ENCODE peak calls at places on chromosomes 3 and 15, in four cellular contexts. Y is PC-9, Z is breast epithelium, X is progenitor cell of endocrine pancreas. M is an unnamed sample.

GRCh38 chr3:47701388-47701787 is 80.3 kb downstream of the SMARCC1 start:
- DNase-seq in Y (no peak), Z (no peak), X (no peak), M (no peak)

GRCh38 chr3:126303272-126303671 is 53.9 kb downstream of the KLF15 start:
- DNase-seq in Y (no peak), Z (no peak), X (no peak), M (no peak)

GRCh38 chr3:177569823-177570657 is 372.8 kb upstream of the TBL1XR1 start:
- DNase-seq in Y (no peak), Z (no peak), X (no peak), M (no peak)

GRCh38 chr15:95215016-95215415 is 983.7 kb downstream of the MCTP2 start:
- DNase-seq in Y (no peak), Z (no peak), X (no peak), M (no peak)

GRCh38 chr3:197575362-197575761 is 19.6 kb upstream of the BDH1 start:
- DNase-seq in Y (no peak), Z (no peak), X (no peak), M (no peak)

GRCh38 chr3:58098531-58098930 is 90.3 kb downstream of the FLNB start:
- DNase-seq in Y (no peak), Z (no peak), X (no peak), M (no peak)

GRCh38 chr3:46929324-46929723 is 47.2 kb downstream of the CCDC12 start:
- DNase-seq in Y (no peak), Z (peak), X (no peak), M (no peak)

GRCh38 chr3:171711461-171711860 is 98.8 kb downstream of the PLD1 start:
- DNase-seq in Y (no peak), Z (no peak), X (no peak), M (no peak)

GRCh38 chr15:98943609-98944111 is 63.9 kb downstream of the PGPEP1L start:
- DNase-seq in Y (peak), Z (no peak), X (no peak), M (no peak)

GRCh38 chr15:59746777-59747176 is 57.7 kb upstream of the BNIP2 start:
- DNase-seq in Y (no peak), Z (no peak), X (no peak), M (no peak)

GRCh38 chr3:191339313-191339917 is 9.1 kb upstream of the UTS2B start:
- DNase-seq in Y (no peak), Z (no peak), X (no peak), M (no peak)

GRCh38 chr3:11509175-11510000 is 134.3 kb downstream of the VGLL4 start:
- DNase-seq in Y (no peak), Z (no peak), X (no peak), M (no peak)

GRCh38 chr3:171262431-171262830 is 197.8 kb downstream of the TNIK start:
- DNase-seq in Y (peak), Z (no peak), X (no peak), M (no peak)

GRCh38 chr15:81111510-81112375 is 22.3 kb upstream of the CFAP161 start:
- DNase-seq in Y (no peak), Z (no peak), X (no peak), M (no peak)

GRCh38 chr15:35958021-35958420 is 412.1 kb upstream of the DPH6 start:
- DNase-seq in Y (no peak), Z (no peak), X (no peak), M (no peak)

GRCh38 chr3:45135959-45136358 is 10.2 kb downstream of the CDCP1 start:
- DNase-seq in Y (no peak), Z (no peak), X (no peak), M (no peak)

GRCh38 chr3:9248232-9249191 is 934 bp downstream of the SRGAP3 start:
- DNase-seq in Y (no peak), Z (no peak), X (no peak), M (no peak)

GRCh38 chr3:188624384-188624783 is 470.4 kb downstream of the LPP start:
- DNase-seq in Y (peak), Z (no peak), X (no peak), M (no peak)

GRCh38 chr15:69557340-69558137 is 104.9 kb downstream of the RPLP1 start:
- DNase-seq in Y (peak), Z (no peak), X (no peak), M (peak)

GRCh38 chr15:28935316-28935715 is 49.5 kb downstream of the APBA2 start:
- DNase-seq in Y (no peak), Z (no peak), X (no peak), M (no peak)
- TF ChIP-seq CTCF in Y (no peak), Z (no peak), X (peak), M (no peak)

GRCh38 chr3:106860182-106860581 is 517.1 kb upstream of the CCDC54 start:
- DNase-seq in Y (no peak), Z (no peak), X (no peak), M (no peak)

DNA sequence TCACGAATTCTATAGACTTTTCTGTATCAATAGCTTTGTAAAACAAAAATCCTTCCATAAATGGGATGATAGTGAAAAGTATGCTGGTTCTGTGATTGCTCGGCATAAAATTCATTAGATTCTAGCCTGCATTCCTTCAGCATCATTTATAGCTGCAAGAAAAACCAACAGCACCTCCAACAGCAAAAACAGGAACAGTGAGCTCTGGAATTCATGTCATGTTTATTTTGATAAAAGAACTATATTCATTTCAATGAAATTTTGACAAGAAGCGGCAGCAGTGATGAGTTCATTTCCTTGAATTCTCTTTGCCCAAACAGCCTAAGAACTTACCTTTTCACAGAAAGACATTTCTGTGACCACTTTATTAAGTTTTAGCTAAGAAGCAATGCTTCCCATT is 515.2 kb upstream of the CCDC54 start:
- DNase-seq in Y (no peak), Z (no peak), X (no peak), M (no peak)
- TF ChIP-seq CTCF in Y (no peak), Z (no peak), X (no peak), M (peak)

GRCh38 chr15:88681610-88682221 is 42.9 kb downstream of the ISG20 start:
- DNase-seq in Y (no peak), Z (no peak), X (no peak), M (no peak)
- TF ChIP-seq CTCF in Y (no peak), Z (no peak), X (no peak), M (no peak)

DNA sequence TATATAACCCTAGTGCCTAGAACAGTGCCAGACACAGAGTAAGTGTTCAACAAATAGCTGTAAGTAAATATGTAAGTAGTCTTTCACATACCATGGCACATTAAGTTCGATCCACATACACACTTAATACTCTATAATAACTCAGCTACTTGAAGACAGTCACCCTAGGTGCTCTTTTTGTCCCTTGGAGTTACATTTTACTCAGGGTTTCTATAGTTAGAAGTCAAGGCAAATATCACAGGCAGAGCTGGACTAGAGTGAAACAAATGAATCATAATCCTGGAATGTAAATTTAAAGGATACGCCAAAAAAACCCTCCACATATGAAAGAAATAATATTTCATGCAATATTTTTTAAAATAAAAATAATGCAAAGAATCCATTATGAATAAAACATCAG is 461.8 kb downstream of the MAGI1 start:
- DNase-seq in Y (peak), Z (no peak), X (no peak), M (no peak)
- TF ChIP-seq CTCF in Y (no peak), Z (no peak), X (no peak), M (no peak)

GRCh38 chr15:31857194-31857593 is 173.1 kb upstream of the CHRNA7 start:
- DNase-seq in Y (no peak), Z (no peak), X (no peak), M (no peak)
- TF ChIP-seq CTCF in Y (no peak), Z (no peak), X (no peak), M (peak)

GRCh38 chr3:121852256-121852655 is 17.2 kb downstream of the EAF2 start:
- DNase-seq in Y (no peak), Z (no peak), X (no peak), M (no peak)

DNA sequence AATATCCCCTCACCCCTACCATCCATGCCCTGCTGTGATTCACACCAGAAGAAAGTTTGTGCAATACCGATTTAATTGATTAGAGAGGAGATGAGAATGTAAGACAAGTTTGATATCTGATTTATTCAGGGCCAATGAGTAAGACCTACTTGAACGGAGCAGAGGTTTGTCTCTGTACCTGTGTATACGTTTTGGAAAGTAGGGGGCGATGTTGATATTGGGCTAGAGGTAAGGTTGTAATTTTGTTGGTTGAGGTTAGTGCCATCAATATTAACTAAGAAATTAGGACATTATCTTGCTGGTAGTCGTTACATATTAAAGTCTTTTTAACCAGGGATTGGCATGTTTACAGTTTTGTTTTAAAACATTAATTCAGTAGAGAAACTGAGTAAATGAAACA is 20.5 kb downstream of the EAF2 start:
- DNase-seq in Y (no peak), Z (no peak), X (no peak), M (no peak)
- TF ChIP-seq CTCF in Y (peak), Z (no peak), X (peak), M (peak)

DNA sequence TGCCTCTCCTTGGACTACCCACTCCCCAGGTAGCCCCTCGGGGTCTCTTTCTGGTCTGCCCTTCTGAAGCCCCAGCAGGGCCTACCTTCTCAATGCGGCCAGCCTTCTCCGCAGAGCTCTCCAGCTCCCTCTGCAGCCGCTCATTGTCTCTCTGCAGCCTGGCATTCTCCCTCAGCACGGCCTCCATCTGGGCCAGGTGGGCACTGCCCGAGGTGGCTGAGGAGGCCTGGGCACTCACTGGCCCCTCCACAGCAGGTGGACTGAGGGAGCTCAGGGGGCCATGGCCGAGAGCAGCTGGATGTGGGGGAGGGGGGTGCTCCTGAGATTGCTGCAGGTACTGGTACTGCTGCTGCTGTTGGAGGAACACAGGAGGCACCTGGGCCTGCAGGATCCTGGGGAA is 6.8 kb downstream of the AMOTL2 start:
- DNase-seq in Y (no peak), Z (peak), X (no peak), M (no peak)
- TF ChIP-seq CTCF in Y (no peak), Z (no peak), X (no peak), M (peak)

M was measured in D721Med.